ENCODE peak calls at places on chromosome 7, in seven cellular contexts. I is esophagus squamous epithelium, M is osteoblast, W is fibroblast of pulmonary artery, K is fibroblast of mammary gland, S is omental fat pad, X is cardiac fibroblast. L is an unnamed sample.

GRCh38 chr7:16891338-16891737 is 9.6 kb upstream of the AGR3 start:
- DNase-seq in I (no peak), M (no peak), W (peak; percentile 71), K (peak; percentile 67), S (no peak), X (peak; percentile 74), L (no peak)

GRCh38 chr7:40341836-40342235 is 207.0 kb downstream of the SUGCT start:
- DNase-seq in I (no peak), M (no peak), W (no peak), K (no peak), S (no peak), X (no peak), L (no peak)

GRCh38 chr7:78326870-78327269 is 528.3 kb downstream of the PHTF2 start:
- DNase-seq in I (no peak), M (no peak), W (no peak), K (no peak), S (no peak), X (peak; percentile 5), L (no peak)

GRCh38 chr7:136064098-136064497 is 86.9 kb upstream of the MTPN start:
- DNase-seq in I (no peak), M (no peak), W (no peak), K (no peak), S (no peak), X (no peak), L (no peak)

GRCh38 chr7:36062159-36062815 is 90.8 kb upstream of the EEPD1 start:
- DNase-seq in I (no peak), M (no peak), W (no peak), K (peak; percentile 9), S (no peak), X (no peak), L (no peak)

GRCh38 chr7:133652547-133652946 is 399.7 kb downstream of the EXOC4 start:
- DNase-seq in I (no peak), M (no peak), W (no peak), K (no peak), S (no peak), X (no peak), L (no peak)

GRCh38 chr7:1458676-1459511 is at the start of gene MICALL2:
- DNase-seq in I (no peak), M (peak; percentile 100), W (peak; percentile 84), K (peak; percentile 89), S (peak; percentile 56), X (peak; percentile 86), L (no peak)

GRCh38 chr7:134365341-134366054 is 48.8 kb upstream of the SLC35B4 start:
- DNase-seq in I (no peak), M (peak; percentile 62), W (peak; percentile 86), K (peak; percentile 88), S (no peak), X (peak; percentile 73), L (no peak)

GRCh38 chr7:134613623-134614347 is 32.9 kb upstream of the BPGM start:
- DNase-seq in I (no peak), M (peak; percentile 72), W (peak; percentile 98), K (peak; percentile 99), S (no peak), X (peak; percentile 97), L (no peak)

GRCh38 chr7:108459922-108460551 is 3.8 kb upstream of the NRCAM start:
- DNase-seq in I (no peak), M (peak; percentile 69), W (peak; percentile 63), K (peak; percentile 50), S (no peak), X (peak; percentile 63), L (no peak)

GRCh38 chr7:102260856-102261255 is 25.8 kb upstream of the SH2B2 start:
- DNase-seq in I (no peak), M (peak; percentile 92), W (peak; percentile 50), K (peak; percentile 29), S (no peak), X (peak; percentile 73), L (no peak)

GRCh38 chr7:85021090-85021704 is 165.7 kb downstream of the SEMA3D start:
- DNase-seq in I (no peak), M (no peak), W (peak; percentile 48), K (peak; percentile 31), S (no peak), X (peak; percentile 44), L (no peak)

GRCh38 chr7:17374654-17375053 is 76.2 kb downstream of the AHR start:
- DNase-seq in I (no peak), M (no peak), W (no peak), K (peak; percentile 42), S (no peak), X (no peak), L (no peak)

GRCh38 chr7:31953432-31953831 is 116.8 kb downstream of the PDE1C start:
- DNase-seq in I (no peak), M (no peak), W (no peak), K (no peak), S (no peak), X (no peak), L (no peak)

GRCh38 chr7:129750091-129750870 is 138.8 kb downstream of the NRF1 start:
- DNase-seq in I (no peak), M (no peak), W (no peak), K (no peak), S (no peak), X (no peak), L (no peak)

GRCh38 chr7:29980151-29980550 is 9.4 kb downstream of the SCRN1 start:
- DNase-seq in I (no peak), M (no peak), W (no peak), K (no peak), S (no peak), X (no peak), L (no peak)

GRCh38 chr7:22557167-22557566 is 57.2 kb upstream of the STEAP1B start:
- DNase-seq in I (no peak), M (no peak), W (no peak), K (no peak), S (no peak), X (no peak), L (no peak)

GRCh38 chr7:80740778-80741545 is 102.5 kb downstream of the CD36 start:
- DNase-seq in I (no peak), M (no peak), W (peak; percentile 47), K (peak; percentile 53), S (no peak), X (peak; percentile 19), L (no peak)

GRCh38 chr7:13197501-13197900 is 510.1 kb downstream of the ARL4A start:
- DNase-seq in I (no peak), M (peak; percentile 62), W (peak; percentile 28), K (peak; percentile 67), S (no peak), X (no peak), L (no peak)

GRCh38 chr7:102992820-102993531 is 80.2 kb downstream of the LRRC17 start:
- DNase-seq in I (no peak), M (no peak), W (peak; percentile 82), K (peak; percentile 72), S (no peak), X (peak; percentile 74), L (no peak)

GRCh38 chr7:92010215-92010614 is 69.6 kb downstream of the AKAP9 start:
- DNase-seq in I (no peak), M (no peak), W (no peak), K (no peak), S (no peak), X (no peak), L (no peak)

GRCh38 chr7:17109017-17109416 is 189.4 kb upstream of the AHR start:
- DNase-seq in I (no peak), M (no peak), W (peak; percentile 60), K (peak; percentile 55), S (no peak), X (peak; percentile 57), L (no peak)

GRCh38 chr7:22087861-22088260 is 142.2 kb upstream of the CDCA7L start:
- DNase-seq in I (no peak), M (no peak), W (no peak), K (no peak), S (no peak), X (no peak), L (no peak)

GRCh38 chr7:1361756-1362125 is 97.5 kb downstream of the MICALL2 start:
- DNase-seq in I (no peak), M (no peak), W (no peak), K (no peak), S (no peak), X (no peak), L (no peak)

GRCh38 chr7:77235280-77235679 is 35.7 kb upstream of the FGL2 start:
- DNase-seq in I (no peak), M (no peak), W (peak; percentile 79), K (peak; percentile 74), S (no peak), X (peak; percentile 65), L (no peak)

GRCh38 chr7:100093498-100093897 is 4.7 kb downstream of the COPS6 start:
- DNase-seq in I (no peak), M (no peak), W (no peak), K (no peak), S (no peak), X (no peak), L (no peak)

GRCh38 chr7:90958669-90959068 is 305.6 kb upstream of the FZD1 start:
- DNase-seq in I (no peak), M (peak; percentile 14), W (peak; percentile 74), K (peak; percentile 82), S (no peak), X (peak; percentile 85), L (no peak)

GRCh38 chr7:141276031-141276430 is 202.2 kb downstream of the TMEM178B start:
- DNase-seq in I (no peak), M (peak; percentile 72), W (no peak), K (peak; percentile 3), S (no peak), X (no peak), L (no peak)

GRCh38 chr7:3493499-3493898 is 192.4 kb downstream of the SDK1 start:
- DNase-seq in I (no peak), M (peak; percentile 48), W (peak; percentile 72), K (peak; percentile 31), S (no peak), X (peak; percentile 58), L (no peak)

GRCh38 chr7:7996568-7996967 is 28.0 kb downstream of the GLCCI1 start:
- DNase-seq in I (no peak), M (peak; percentile 44), W (no peak), K (peak; percentile 59), S (no peak), X (no peak), L (no peak)

GRCh38 chr7:137130751-137131158 is 212.8 kb downstream of the PTN start:
- DNase-seq in I (no peak), M (no peak), W (peak; percentile 51), K (peak; percentile 34), S (no peak), X (peak; percentile 47), L (no peak)

GRCh38 chr7:148944935-148945934 is 61.1 kb upstream of the EZH2 start:
- DNase-seq in I (no peak), M (peak; percentile 85), W (peak; percentile 85), K (peak; percentile 64), S (no peak), X (peak; percentile 82), L (no peak)

L was measured in SIG-M5.